ENCODE peak calls at places on chromosome 3, in ten cellular contexts. L, A, S, P, C, F, J, K, D and H are unnamed samples.

GRCh38 chr3:43218156-43218555 is 68.2 kb upstream of the SNRK start:
- DNase-seq in L (no peak), A (no peak), S (no peak), P (no peak), C (no peak), F (no peak), J (no peak), K (no peak), D (no peak), H (no peak)

GRCh38 chr3:124295358-124295757 is 303.4 kb upstream of the ROPN1 start:
- DNase-seq in L (no peak), A (no peak), S (no peak), P (no peak), C (no peak), F (no peak), J (no peak), K (no peak), D (no peak), H (peak; percentile 26)

GRCh38 chr3:98434412-98434811 is 28.6 kb upstream of the OR5K1 start:
- DNase-seq in L (no peak), A (no peak), S (no peak), P (no peak), C (no peak), F (no peak), J (no peak), K (no peak), D (no peak), H (no peak)

GRCh38 chr3:129199366-129199765 is 15.7 kb upstream of the CNBP start:
- DNase-seq in L (no peak), A (no peak), S (no peak), P (no peak), C (no peak), F (no peak), J (no peak), K (no peak), D (no peak), H (no peak)

GRCh38 chr3:136621628-136622027 is 130.6 kb downstream of the STAG1 start:
- DNase-seq in L (no peak), A (no peak), S (no peak), P (no peak), C (no peak), F (peak; percentile 35), J (no peak), K (no peak), D (no peak), H (no peak)

GRCh38 chr3:133038089-133038730 is at the start of gene TMEM108:
- DNase-seq in L (peak; percentile 75), A (peak; percentile 97), S (peak; percentile 99), P (peak; percentile 92), C (peak; percentile 93), F (peak; percentile 77), J (peak; percentile 66), K (peak; percentile 90), D (no peak), H (peak; percentile 66)

GRCh38 chr3:28590851-28591250 is 242.2 kb upstream of the AZI2 start:
- DNase-seq in L (no peak), A (no peak), S (no peak), P (no peak), C (no peak), F (peak; percentile 37), J (no peak), K (no peak), D (no peak), H (no peak)

GRCh38 chr3:65666426-65667091 is 372.2 kb downstream of the MAGI1 start:
- DNase-seq in L (no peak), A (no peak), S (no peak), P (no peak), C (no peak), F (no peak), J (peak; percentile 12), K (no peak), D (no peak), H (peak; percentile 27)

GRCh38 chr3:127820221-127820870 is 2.0 kb downstream of the MGLL start:
- DNase-seq in L (no peak), A (no peak), S (no peak), P (no peak), C (no peak), F (peak; percentile 39), J (peak; percentile 32), K (no peak), D (peak; percentile 90), H (peak; percentile 56)

GRCh38 chr3:112966633-112967032 is 8.3 kb downstream of the CD200R1 start:
- DNase-seq in L (no peak), A (no peak), S (no peak), P (no peak), C (no peak), F (no peak), J (no peak), K (no peak), D (no peak), H (no peak)

GRCh38 chr3:161221881-161222600 is 930 bp downstream of the NMD3 start:
- DNase-seq in L (no peak), A (no peak), S (no peak), P (peak; percentile 27), C (peak; percentile 9), F (peak; percentile 31), J (peak; percentile 56), K (no peak), D (peak; percentile 24), H (peak; percentile 41)

GRCh38 chr3:118886708-118887107 is 147.9 kb downstream of the IGSF11 start:
- DNase-seq in L (no peak), A (no peak), S (no peak), P (no peak), C (no peak), F (no peak), J (no peak), K (no peak), D (no peak), H (no peak)